ENCODE peak calls at places on chromosome 12, in eight cellular contexts. Y is adrenal gland, M is IMR-90, F is lower leg skin, L is A549, K is heart left ventricle, A is HepG2, Z is GM12891. D is an unnamed sample.

GRCh38 chr12:92446082-92446460 is 256.7 kb upstream of the PLEKHG7 start:
- DNase-seq in K (no peak), Z (no peak), Y (no peak), L (no peak), A (no peak), F (no peak), M (no peak), D (no peak)

GRCh38 chr12:130872179-130873096 is 572 bp downstream of the RAN start:
- DNase-seq in Y (peak), A (no peak), L (peak), Z (peak), K (peak), M (no peak), F (no peak), D (peak)

GRCh38 chr12:130127909-130128763 is 34.1 kb upstream of the FZD10 start:
- DNase-seq in L (no peak), M (no peak), A (no peak), Y (peak), K (peak), Z (no peak), F (no peak), D (no peak)

GRCh38 chr12:56695327-56696101 is 7.4 kb upstream of the PTGES3 start:
- DNase-seq in L (no peak), K (no peak), Y (no peak), M (peak), F (no peak), A (no peak), Z (no peak), D (no peak)

GRCh38 chr12:7161811-7162210 is 27.7 kb upstream of the PEX5 start:
- DNase-seq in A (no peak), F (no peak), K (no peak), Z (no peak), M (peak), L (no peak), Y (no peak), D (no peak)

GRCh38 chr12:111775205-111776193 is 8.8 kb downstream of the ALDH2 start:
- DNase-seq in Z (peak), L (no peak), M (peak), F (peak), K (peak), Y (peak), A (peak), D (peak)

GRCh38 chr12:14982562-14982961 is 9.7 kb downstream of the PDE6H start:
- DNase-seq in F (no peak), K (no peak), L (no peak), Y (no peak), Z (no peak), M (no peak), A (no peak), D (no peak)

GRCh38 chr12:129949652-129950051 is 45.8 kb upstream of the TMEM132D start:
- DNase-seq in Y (no peak), A (no peak), K (no peak), F (no peak), L (no peak), Z (no peak), M (no peak), D (no peak)

GRCh38 chr12:114238808-114239207 is 167.1 kb downstream of the TBX5 start:
- DNase-seq in Z (no peak), A (no peak), Y (peak), L (no peak), F (no peak), M (no peak), K (peak), D (no peak)

GRCh38 chr12:62632521-62632920 is 165.9 kb downstream of the MON2 start:
- DNase-seq in Z (peak), M (no peak), A (peak), L (no peak), F (peak), K (peak), Y (peak), D (peak)
- TF ChIP-seq POLR2A in Z (no peak), M (no peak), A (no peak), L (no peak), F (no peak), K (no peak), Y (no peak), D (no peak)

GRCh38 chr12:109462868-109463692 is 14.0 kb downstream of the KCTD10 start:
- DNase-seq in K (peak), Z (no peak), L (no peak), Y (peak), M (peak), A (peak), F (peak), D (no peak)
- TF ChIP-seq POLR2A in K (no peak), Z (no peak), L (no peak), Y (peak), M (peak), A (no peak), F (no peak), D (no peak)

GRCh38 chr12:110224379-110225304 is 56.4 kb upstream of the ATP2A2 start:
- DNase-seq in M (peak), F (peak), K (no peak), Y (peak), L (peak), A (peak), Z (no peak), D (no peak)
- TF ChIP-seq POLR2A in M (no peak), F (no peak), K (no peak), Y (peak), L (no peak), A (no peak), Z (no peak), D (no peak)

DNA sequence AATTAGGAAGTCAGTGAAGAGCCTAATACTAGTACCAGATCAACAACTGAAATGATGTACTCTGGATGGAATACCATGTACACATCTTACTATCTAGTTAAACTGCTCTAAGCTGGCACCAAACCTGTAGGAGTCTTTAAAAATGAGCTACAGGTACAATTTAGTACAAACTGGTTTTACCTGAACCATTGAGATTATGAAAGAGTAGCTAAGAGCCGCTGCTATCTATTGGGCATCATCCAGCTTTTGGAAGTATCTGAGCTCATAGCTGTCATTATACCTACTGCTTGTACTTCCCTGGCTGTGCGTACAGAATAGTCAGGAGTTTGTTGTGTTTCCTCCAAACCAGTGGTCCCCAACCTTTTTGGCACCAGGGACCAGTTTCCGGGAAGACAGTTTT is 12.4 kb downstream of the TBC1D30 start:
- DNase-seq in Z (no peak), A (no peak), M (no peak), L (no peak), Y (no peak), F (no peak), K (no peak), D (no peak)
- TF ChIP-seq POLR2A in Z (no peak), A (no peak), M (no peak), L (no peak), Y (no peak), F (no peak), K (no peak), D (no peak)

GRCh38 chr12:132437252-132438138 is 52.5 kb upstream of the FBRSL1 start:
- DNase-seq in F (no peak), A (peak), Y (no peak), K (no peak), L (no peak), Z (no peak), M (no peak), D (no peak)
- TF ChIP-seq POLR2A in F (no peak), A (no peak), Y (no peak), K (no peak), L (no peak), Z (no peak), M (no peak), D (no peak)

DNA sequence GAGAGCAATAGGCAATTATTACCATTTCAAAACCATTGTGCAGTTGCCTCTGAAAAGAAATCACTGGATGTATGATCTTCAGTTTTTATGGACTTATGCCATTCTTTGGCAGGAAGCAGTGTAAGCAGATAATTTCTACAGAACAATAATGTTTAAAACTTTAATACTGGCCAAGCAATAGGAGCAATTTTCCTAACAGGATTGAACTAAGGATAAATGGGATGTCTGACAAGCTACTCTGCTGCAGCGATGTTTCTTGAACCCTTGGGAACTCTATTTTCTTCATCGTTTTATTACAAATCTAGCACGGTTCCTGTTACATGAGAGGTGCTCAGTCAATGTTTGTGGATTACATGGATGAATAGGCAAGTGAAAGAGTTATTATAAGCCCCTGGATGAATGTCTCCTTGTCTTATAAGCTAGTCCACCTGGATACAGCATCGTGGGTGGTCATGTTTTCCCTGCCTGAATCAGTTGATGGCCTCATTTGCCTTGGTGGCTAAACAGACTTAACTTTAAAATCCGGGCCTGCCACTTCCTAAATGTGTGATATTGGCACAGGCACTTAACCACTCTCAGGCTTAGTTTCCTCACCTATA is 68.2 kb upstream of the MDM1 start:
- DNase-seq in F (no peak), K (no peak), A (no peak), M (no peak), L (no peak), Z (no peak), Y (no peak), D (no peak)
- TF ChIP-seq POLR2A in F (no peak), K (no peak), A (no peak), M (no peak), L (no peak), Z (no peak), Y (no peak), D (no peak)

D was measured in upper lobe of left lung.